ENCODE peak calls at places on chromosome 6, in eight cellular contexts. V, E, L, H, O, N, K and Y are unnamed samples.

GRCh38 chr6:154488802-154489437 is 21.6 kb downstream of the CNKSR3 start:
- DNase-seq in O (no peak), N (no peak), H (peak), K (no peak), V (no peak), L (no peak), E (no peak), Y (no peak)

GRCh38 chr6:41122373-41122772 is 31.8 kb downstream of the TREML1 start:
- DNase-seq in O (no peak), E (no peak), H (no peak), N (no peak), K (peak), V (no peak), L (no peak), Y (no peak)

GRCh38 chr6:67694127-67694526 is 941.0 kb upstream of the ADGRB3 start:
- DNase-seq in V (no peak), L (no peak), E (no peak), H (no peak), N (no peak), O (no peak), K (no peak), Y (no peak)

GRCh38 chr6:89613790-89614189 is 24.8 kb downstream of the LYRM2 start:
- DNase-seq in E (no peak), K (no peak), L (no peak), V (no peak), O (no peak), N (no peak), H (no peak), Y (no peak)

GRCh38 chr6:41443616-41444525 is 102.3 kb upstream of the FOXP4 start:
- DNase-seq in H (no peak), N (no peak), E (no peak), O (no peak), V (peak), L (no peak), K (no peak), Y (no peak)

GRCh38 chr6:125598422-125598821 is 151.0 kb upstream of the HEY2 start:
- DNase-seq in H (peak), E (no peak), K (no peak), N (no peak), L (no peak), O (no peak), V (no peak), Y (no peak)

GRCh38 chr6:142482249-142482648 is 180.4 kb downstream of the ADGRG6 start:
- DNase-seq in N (no peak), K (no peak), E (no peak), V (no peak), O (no peak), H (no peak), L (no peak), Y (no peak)

GRCh38 chr6:26175428-26176181 is 88.4 kb downstream of the HFE start:
- DNase-seq in H (peak), L (no peak), N (peak), O (peak), V (peak), E (peak), K (no peak), Y (peak)

GRCh38 chr6:108731229-108731565 is 117.0 kb upstream of the ARMC2 start:
- DNase-seq in E (no peak), H (no peak), O (no peak), V (no peak), N (no peak), L (no peak), K (no peak), Y (peak)

GRCh38 chr6:147005499-147005898 is 198.7 kb upstream of the STXBP5 start:
- DNase-seq in N (no peak), K (no peak), L (no peak), H (no peak), O (no peak), E (no peak), V (no peak), Y (peak)

GRCh38 chr6:34115396-34116314 is 30.2 kb downstream of the GRM4 start:
- DNase-seq in L (no peak), O (no peak), V (peak), E (peak), N (no peak), H (peak), K (no peak), Y (no peak)

GRCh38 chr6:30881987-30882763 is 2.1 kb upstream of the DDR1 start:
- DNase-seq in E (no peak), N (no peak), K (no peak), V (peak), L (no peak), O (no peak), H (no peak), Y (no peak)

GRCh38 chr6:1057490-1058135 is 254.3 kb upstream of the FOXQ1 start:
- DNase-seq in E (no peak), K (no peak), N (no peak), V (no peak), L (no peak), O (no peak), H (no peak), Y (no peak)

GRCh38 chr6:81105998-81106397 is 646.5 kb downstream of the TENT5A start:
- DNase-seq in H (no peak), K (no peak), N (no peak), E (no peak), O (no peak), V (no peak), L (no peak), Y (no peak)

GRCh38 chr6:24125980-24126379 is at the start of gene NRSN1:
- DNase-seq in V (peak), O (no peak), E (peak), K (no peak), N (peak), L (peak), H (peak), Y (peak)